ENCODE peak calls at places on chromosomes 1 and 21, in seven cellular contexts. E, A, T, P, I, Y and M are unnamed samples.

GRCh38 chr1:151638074-151638775 is 26.4 kb downstream of the SNX27 start:
- DNase-seq in E (no peak), A (no peak), T (no peak), P (no peak), I (no peak), Y (no peak), M (no peak)

GRCh38 chr1:218666263-218666662 is 321.1 kb downstream of the TGFB2 start:
- DNase-seq in E (no peak), A (no peak), T (no peak), P (no peak), I (no peak), Y (no peak), M (no peak)

GRCh38 chr1:43881415-43881814 is 52.2 kb upstream of the ARTN start:
- DNase-seq in E (no peak), A (no peak), T (no peak), P (peak), I (no peak), Y (peak), M (no peak)

GRCh38 chr1:66532798-66533783 is 862 bp upstream of the SGIP1 start:
- DNase-seq in E (peak), A (no peak), T (no peak), P (peak), I (peak), Y (peak), M (no peak)

GRCh38 chr1:243977104-243977503 is 74.0 kb upstream of the ZBTB18 start:
- DNase-seq in E (no peak), A (no peak), T (no peak), P (no peak), I (no peak), Y (no peak), M (no peak)

GRCh38 chr1:43251024-43251423 is 18.8 kb upstream of the TMEM125 start:
- DNase-seq in E (no peak), A (no peak), T (no peak), P (no peak), I (no peak), Y (no peak), M (no peak)

GRCh38 chr1:10881046-10881445 is 84.6 kb upstream of the CASZ1 start:
- DNase-seq in E (no peak), A (no peak), T (no peak), P (no peak), I (no peak), Y (no peak), M (no peak)

GRCh38 chr21:27802816-27803475 is 836.1 kb upstream of the ADAMTS5 start:
- DNase-seq in E (peak), A (peak), T (peak), P (peak), I (peak), Y (no peak), M (no peak)

GRCh38 chr1:25503551-25504426 is 39.6 kb upstream of the LDLRAP1 start:
- DNase-seq in E (no peak), A (peak), T (peak), P (no peak), I (peak), Y (peak), M (no peak)

GRCh38 chr1:183210678-183211077 is 24.6 kb downstream of the LAMC2 start:
- DNase-seq in E (no peak), A (no peak), T (no peak), P (no peak), I (no peak), Y (no peak), M (no peak)

GRCh38 chr1:98393719-98394118 is 267.8 kb upstream of the SNX7 start:
- DNase-seq in E (no peak), A (no peak), T (no peak), P (no peak), I (no peak), Y (no peak), M (no peak)

GRCh38 chr21:19541612-19542011 is 1138.0 kb upstream of the TMPRSS15 start:
- DNase-seq in E (no peak), A (no peak), T (no peak), P (no peak), I (no peak), Y (no peak), M (no peak)

GRCh38 chr1:207997486-207998268 is 86.8 kb upstream of the CD34 start:
- DNase-seq in E (peak), A (peak), T (peak), P (peak), I (peak), Y (peak), M (peak)

GRCh38 chr1:58907398-58907797 is 123.6 kb upstream of the JUN start:
- DNase-seq in E (no peak), A (no peak), T (no peak), P (no peak), I (no peak), Y (no peak), M (no peak)

GRCh38 chr1:171963762-171964161 is 122.5 kb downstream of the DNM3 start:
- DNase-seq in E (no peak), A (no peak), T (no peak), P (no peak), I (no peak), Y (no peak), M (no peak)

GRCh38 chr1:12124693-12125421 is 41.9 kb upstream of the TNFRSF1B start:
- DNase-seq in E (peak), A (peak), T (peak), P (peak), I (peak), Y (peak), M (peak)

GRCh38 chr1:10753279-10753678 is 43.2 kb downstream of the CASZ1 start:
- DNase-seq in E (no peak), A (no peak), T (no peak), P (no peak), I (no peak), Y (no peak), M (no peak)

GRCh38 chr21:33101300-33102005 is 31.5 kb downstream of the OLIG1 start:
- DNase-seq in E (no peak), A (no peak), T (no peak), P (no peak), I (no peak), Y (no peak), M (no peak)

GRCh38 chr1:23524716-23525401 is 6.2 kb downstream of the E2F2 start:
- DNase-seq in E (no peak), A (peak), T (no peak), P (no peak), I (no peak), Y (peak), M (no peak)

GRCh38 chr1:101820080-101820479 is 176.6 kb downstream of the OLFM3 start:
- DNase-seq in E (peak), A (no peak), T (no peak), P (no peak), I (peak), Y (no peak), M (no peak)

GRCh38 chr1:50796277-50796676 is 163.8 kb downstream of the FAF1 start:
- DNase-seq in E (no peak), A (no peak), T (no peak), P (no peak), I (peak), Y (no peak), M (no peak)

GRCh38 chr1:156725683-156726280 is 2.5 kb upstream of the METTL25B start:
- DNase-seq in E (peak), A (peak), T (peak), P (peak), I (peak), Y (peak), M (peak)

GRCh38 chr1:178552856-178553255 is 39.9 kb downstream of the TEX35 start:
- DNase-seq in E (no peak), A (no peak), T (no peak), P (no peak), I (no peak), Y (no peak), M (no peak)

GRCh38 chr1:119298687-119299086 is 69.9 kb upstream of the HAO2 start:
- DNase-seq in E (peak), A (no peak), T (no peak), P (no peak), I (no peak), Y (no peak), M (no peak)

GRCh38 chr1:191206808-191207207 is 729.1 kb upstream of the BRINP3 start:
- DNase-seq in E (peak), A (no peak), T (no peak), P (no peak), I (peak), Y (no peak), M (no peak)

GRCh38 chr1:24540906-24541710 is 14.8 kb upstream of the NCMAP start:
- DNase-seq in E (peak), A (peak), T (peak), P (peak), I (peak), Y (no peak), M (no peak)

GRCh38 chr1:231636157-231636556 is 9.6 kb downstream of the DISC1 start:
- DNase-seq in E (peak), A (no peak), T (no peak), P (no peak), I (peak), Y (peak), M (no peak)

GRCh38 chr1:231642600-231643332 is 16.2 kb downstream of the DISC1 start:
- DNase-seq in E (no peak), A (no peak), T (no peak), P (no peak), I (no peak), Y (no peak), M (no peak)

GRCh38 chr1:231638647-231639046 is 12.1 kb downstream of the DISC1 start:
- DNase-seq in E (no peak), A (no peak), T (no peak), P (no peak), I (no peak), Y (no peak), M (no peak)

GRCh38 chr1:231643333-231644237 is 17.0 kb downstream of the DISC1 start:
- DNase-seq in E (no peak), A (no peak), T (no peak), P (no peak), I (no peak), Y (no peak), M (no peak)

GRCh38 chr1:231639819-231640218 is 13.2 kb downstream of the DISC1 start:
- DNase-seq in E (peak), A (no peak), T (no peak), P (no peak), I (no peak), Y (no peak), M (no peak)
- H3K27ac ChIP-seq in E (no peak), A (no peak), T (no peak), P (no peak), I (no peak), Y (no peak), M (no peak)

DNA sequence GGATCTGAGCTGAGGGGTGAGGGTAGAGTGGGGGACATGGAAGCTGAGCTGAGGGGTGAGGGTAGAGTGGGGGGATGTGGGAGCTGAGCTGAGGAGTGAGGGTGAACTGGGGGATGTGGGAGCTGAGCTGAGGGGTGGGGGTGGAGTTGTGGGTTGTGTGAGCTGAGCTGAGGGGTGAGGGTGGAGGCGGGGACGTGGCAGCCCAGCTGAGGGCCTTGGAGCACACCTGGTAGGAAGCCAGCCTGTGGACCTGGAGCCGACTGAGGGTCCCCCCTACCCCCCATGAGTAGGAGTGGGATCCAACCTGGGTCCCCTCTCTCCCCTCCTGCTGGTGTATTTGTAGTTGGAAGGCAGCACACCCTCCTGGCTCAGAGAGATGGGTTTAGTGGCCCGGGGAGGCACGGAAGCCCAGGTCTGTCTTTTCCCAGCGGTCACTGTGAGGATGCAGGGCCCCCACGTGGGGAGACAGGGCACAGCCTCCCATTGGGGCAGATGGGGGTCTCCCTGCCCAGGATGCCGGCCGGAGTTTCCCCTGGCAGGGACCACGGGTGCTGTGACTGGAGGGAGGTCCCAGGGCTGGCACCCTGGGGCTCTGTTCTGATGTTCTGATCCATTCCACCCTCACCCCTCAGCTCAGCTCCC is 13.2 kb upstream of the NPHP4 start:
- DNase-seq in E (no peak), A (peak), T (no peak), P (no peak), I (no peak), Y (peak), M (no peak)
- TF ChIP-seq POLR2A in E (no peak), A (no peak), T (no peak), P (no peak), I (no peak), Y (no peak), M (no peak)

DNA sequence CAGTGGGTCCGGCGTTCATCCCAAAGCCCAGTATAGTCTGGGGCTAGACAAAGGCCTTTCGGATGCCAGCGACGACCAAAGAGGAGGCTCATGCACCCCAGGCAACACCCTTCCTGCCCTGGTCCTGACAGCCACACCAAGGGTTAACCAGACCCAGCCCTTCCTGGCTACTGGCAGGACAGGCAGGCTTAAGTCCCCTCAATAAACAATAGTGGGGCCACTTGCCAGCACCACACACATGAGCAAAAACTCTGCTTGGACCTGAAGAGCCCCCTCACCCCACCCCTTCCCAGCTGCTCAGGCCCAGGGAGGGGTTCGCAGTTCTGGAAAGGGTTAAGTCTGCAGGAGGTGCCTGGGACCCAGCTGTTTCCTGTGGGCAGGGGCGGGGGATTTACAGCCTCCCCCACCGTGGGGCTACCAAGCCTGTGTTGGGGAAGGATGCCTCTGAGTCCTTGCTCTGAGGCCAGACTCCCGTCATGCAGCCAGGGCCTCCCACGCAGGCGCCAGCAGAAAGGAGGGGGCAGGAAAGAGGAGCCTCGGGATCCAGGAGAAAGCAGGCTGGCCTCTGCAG is 18.2 kb downstream of the PHLDA3 start:
- DNase-seq in E (peak), A (no peak), T (no peak), P (peak), I (peak), Y (peak), M (no peak)
- H3K27ac ChIP-seq in E (peak), A (peak), T (peak), P (no peak), I (no peak), Y (peak), M (peak)

DNA sequence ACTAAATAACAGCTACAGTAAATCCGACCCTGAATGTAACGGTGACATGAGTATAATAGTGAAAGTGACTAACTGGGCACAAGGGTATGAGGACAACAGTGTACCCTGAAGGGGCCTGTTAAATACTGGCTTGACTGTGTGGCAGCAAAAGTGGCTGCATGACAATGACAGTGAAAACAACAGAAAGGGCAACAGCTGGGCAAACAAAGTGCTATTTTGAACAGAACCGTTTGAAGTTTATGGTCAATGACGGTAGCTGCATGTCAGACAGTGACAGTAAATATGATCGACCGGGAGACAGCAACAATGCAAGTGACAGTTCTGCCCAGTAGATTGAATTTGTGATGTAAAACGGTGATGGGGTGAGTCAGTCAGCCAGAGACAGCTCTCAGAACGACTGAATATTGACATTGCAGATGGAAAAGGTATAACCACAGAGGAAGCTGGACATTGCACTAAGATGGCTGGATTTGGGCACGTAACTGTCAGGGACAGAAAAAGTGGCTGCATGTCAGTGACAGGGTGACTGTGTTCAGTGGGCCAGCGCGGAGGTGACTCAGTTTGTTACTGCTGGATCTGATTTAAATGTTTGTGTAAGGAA is 1.1 kb upstream of the ZBTB40 start:
- DNase-seq in E (no peak), A (no peak), T (no peak), P (no peak), I (no peak), Y (no peak), M (no peak)
- TF ChIP-seq POLR2A in E (no peak), A (no peak), T (no peak), P (no peak), I (no peak), Y (no peak), M (no peak)

DNA sequence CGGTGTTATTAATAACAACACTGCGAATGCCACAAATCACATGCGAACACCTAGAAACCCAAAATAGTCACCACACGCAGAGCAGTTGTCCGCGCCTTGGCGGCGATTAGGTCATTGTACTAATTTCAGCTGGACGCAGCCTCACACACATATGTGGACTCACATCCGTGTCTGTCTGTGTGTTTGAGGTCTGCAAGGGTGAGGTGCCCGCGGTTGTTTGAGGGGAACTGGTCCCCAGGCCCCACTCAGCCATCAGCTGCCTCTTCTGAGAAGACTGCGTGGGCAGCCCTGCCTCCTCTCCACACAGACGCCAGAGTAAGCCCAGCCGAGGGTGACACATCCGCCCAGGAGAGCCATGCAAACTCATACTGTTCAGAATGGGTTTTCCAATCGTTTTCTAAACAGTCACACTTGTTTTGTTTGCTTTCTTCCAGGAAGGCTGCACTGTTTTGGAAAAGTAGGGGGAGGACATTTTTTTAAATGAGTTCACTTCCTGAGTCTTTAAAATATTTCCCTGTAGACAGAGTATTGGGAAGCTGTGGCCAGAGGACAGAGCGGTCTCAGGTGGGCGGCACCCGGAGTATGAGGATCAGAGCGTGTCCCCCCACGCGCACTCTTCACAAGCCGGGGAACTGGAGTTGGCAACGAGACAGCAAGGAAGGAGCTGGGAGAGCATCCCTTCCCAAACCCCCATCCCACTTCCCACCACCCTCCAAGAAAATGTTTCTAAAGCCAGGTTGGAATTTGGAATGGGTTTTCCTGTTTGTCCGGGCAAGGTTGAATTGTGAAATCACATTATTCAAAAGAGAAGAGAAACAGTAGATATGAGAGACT is 53.3 kb downstream of the TOMM20 start:
- DNase-seq in E (peak), A (peak), T (peak), P (peak), I (peak), Y (peak), M (peak)
- H3K27ac ChIP-seq in E (peak), A (peak), T (peak), P (no peak), I (peak), Y (peak), M (peak)

GRCh38 chr1:21338568-21339401 is 48.5 kb upstream of the ECE1 start:
- DNase-seq in E (peak), A (peak), T (peak), P (no peak), I (peak), Y (peak), M (peak)
- TF ChIP-seq POLR2A in E (no peak), A (no peak), T (no peak), P (no peak), I (no peak), Y (no peak), M (no peak)

GRCh38 chr1:109619655-109620395 is at the start of gene AMPD2:
- DNase-seq in E (peak), A (peak), T (peak), P (peak), I (peak), Y (peak), M (peak)

GRCh38 chr1:109620396-109620817 is 770 bp downstream of the AMPD2 start:
- DNase-seq in E (peak), A (peak), T (no peak), P (no peak), I (no peak), Y (no peak), M (no peak)

GRCh38 chr1:109619405-109619654 is at the start of gene GNAT2:
- DNase-seq in E (no peak), A (no peak), T (no peak), P (no peak), I (no peak), Y (no peak), M (no peak)

GRCh38 chr1:109617291-109617801 is 2.1 kb downstream of the GNAT2 start:
- DNase-seq in E (peak), A (no peak), T (no peak), P (peak), I (peak), Y (no peak), M (no peak)

GRCh38 chr1:109618614-109619404 is 607 bp downstream of the GNAT2 start:
- DNase-seq in E (no peak), A (no peak), T (no peak), P (peak), I (no peak), Y (no peak), M (no peak)
- H3K27ac ChIP-seq in E (peak), A (peak), T (no peak), P (peak), I (peak), Y (no peak), M (peak)

GRCh38 chr1:7964476-7964875 is 3.0 kb downstream of the PARK7 start:
- DNase-seq in E (no peak), A (no peak), T (no peak), P (no peak), I (no peak), Y (no peak), M (no peak)
- TF ChIP-seq POLR2A in E (no peak), A (no peak), T (no peak), P (no peak), I (no peak), Y (no peak), M (no peak)